ENCODE peak calls at places on chromosomes 11 and 22, in ten cellular contexts. One of them, this sample, is unnamed.

GRCh38 chr11:69343401-69344321 is 49.7 kb downstream of the MYEOV start:
- DNase-seq in esophagus squamous epithelium: no peak
- DNase-seq in tibial nerve: no peak
- DNase-seq in A549: no peak
- DNase-seq in aorta: no peak
- DNase-seq in dorsolateral prefrontal cortex: peak
- DNase-seq in Peyer's patch: no peak
- DNase-seq in fibroblast of lung: no peak
- DNase-seq in PC-3: no peak
- DNase-seq in small intestine: no peak
- DNase-seq in this sample: peak

GRCh38 chr11:128318856-128319474 is 268.4 kb downstream of the ETS1 start:
- DNase-seq in aorta: no peak
- DNase-seq in dorsolateral prefrontal cortex: no peak
- DNase-seq in tibial nerve: no peak
- DNase-seq in fibroblast of lung: peak
- DNase-seq in esophagus squamous epithelium: no peak
- DNase-seq in Peyer's patch: no peak
- DNase-seq in PC-3: no peak
- DNase-seq in A549: no peak
- DNase-seq in small intestine: peak
- DNase-seq in this sample: peak

GRCh38 chr22:20028855-20029549 is 8.1 kb downstream of the TANGO2 start:
- DNase-seq in fibroblast of lung: no peak
- DNase-seq in Peyer's patch: no peak
- DNase-seq in PC-3: no peak
- DNase-seq in dorsolateral prefrontal cortex: peak
- DNase-seq in small intestine: no peak
- DNase-seq in esophagus squamous epithelium: no peak
- DNase-seq in aorta: no peak
- DNase-seq in A549: no peak
- DNase-seq in tibial nerve: no peak
- DNase-seq in this sample: no peak

GRCh38 chr11:8080674-8081590 is at the start of gene TUB:
- DNase-seq in small intestine: no peak
- DNase-seq in PC-3: no peak
- DNase-seq in fibroblast of lung: peak
- DNase-seq in aorta: peak
- DNase-seq in Peyer's patch: no peak
- DNase-seq in esophagus squamous epithelium: no peak
- DNase-seq in tibial nerve: no peak
- DNase-seq in dorsolateral prefrontal cortex: peak
- DNase-seq in A549: peak
- DNase-seq in this sample: no peak

GRCh38 chr11:19460718-19461405 is 220.1 kb upstream of the E2F8 start:
- DNase-seq in Peyer's patch: no peak
- DNase-seq in small intestine: peak
- DNase-seq in esophagus squamous epithelium: no peak
- DNase-seq in fibroblast of lung: no peak
- DNase-seq in dorsolateral prefrontal cortex: peak
- DNase-seq in aorta: no peak
- DNase-seq in tibial nerve: peak
- DNase-seq in PC-3: no peak
- DNase-seq in A549: no peak
- DNase-seq in this sample: no peak

GRCh38 chr11:116357769-116358544 is 414.8 kb downstream of the BUD13 start:
- DNase-seq in tibial nerve: no peak
- DNase-seq in fibroblast of lung: peak
- DNase-seq in Peyer's patch: no peak
- DNase-seq in esophagus squamous epithelium: no peak
- DNase-seq in small intestine: peak
- DNase-seq in dorsolateral prefrontal cortex: no peak
- DNase-seq in A549: peak
- DNase-seq in PC-3: no peak
- DNase-seq in aorta: no peak
- DNase-seq in this sample: no peak

GRCh38 chr11:102577182-102577581 is 46.6 kb upstream of the MMP7 start:
- DNase-seq in small intestine: no peak
- DNase-seq in esophagus squamous epithelium: no peak
- DNase-seq in Peyer's patch: no peak
- DNase-seq in aorta: no peak
- DNase-seq in fibroblast of lung: peak
- DNase-seq in A549: no peak
- DNase-seq in dorsolateral prefrontal cortex: no peak
- DNase-seq in tibial nerve: no peak
- DNase-seq in PC-3: no peak
- DNase-seq in this sample: no peak

GRCh38 chr11:47564933-47565339 is 463 bp upstream of the PTPMT1 start:
- DNase-seq in esophagus squamous epithelium: no peak
- DNase-seq in A549: no peak
- DNase-seq in fibroblast of lung: no peak
- DNase-seq in tibial nerve: no peak
- DNase-seq in dorsolateral prefrontal cortex: no peak
- DNase-seq in Peyer's patch: no peak
- DNase-seq in small intestine: no peak
- DNase-seq in aorta: no peak
- DNase-seq in PC-3: no peak
- DNase-seq in this sample: no peak

GRCh38 chr11:126113515-126113957 is 50.9 kb upstream of the CDON start:
- DNase-seq in esophagus squamous epithelium: no peak
- DNase-seq in small intestine: peak
- DNase-seq in Peyer's patch: peak
- DNase-seq in A549: peak
- DNase-seq in dorsolateral prefrontal cortex: no peak
- DNase-seq in fibroblast of lung: peak
- DNase-seq in tibial nerve: peak
- DNase-seq in PC-3: peak
- DNase-seq in aorta: peak
- DNase-seq in this sample: no peak

GRCh38 chr11:1782026-1782696 is 18.4 kb upstream of the CTSD start:
- DNase-seq in fibroblast of lung: no peak
- DNase-seq in tibial nerve: no peak
- DNase-seq in dorsolateral prefrontal cortex: no peak
- DNase-seq in PC-3: no peak
- DNase-seq in aorta: no peak
- DNase-seq in Peyer's patch: peak
- DNase-seq in small intestine: no peak
- DNase-seq in esophagus squamous epithelium: no peak
- DNase-seq in A549: no peak
- DNase-seq in this sample: no peak

GRCh38 chr22:30351226-30351625 is 5.5 kb downstream of the SF3A1 start:
- DNase-seq in dorsolateral prefrontal cortex: no peak
- DNase-seq in PC-3: no peak
- DNase-seq in fibroblast of lung: no peak
- DNase-seq in A549: no peak
- DNase-seq in small intestine: no peak
- DNase-seq in aorta: no peak
- DNase-seq in esophagus squamous epithelium: no peak
- DNase-seq in tibial nerve: no peak
- DNase-seq in Peyer's patch: no peak
- DNase-seq in this sample: no peak
- H3K27ac ChIP-seq in dorsolateral prefrontal cortex: no peak
- H3K27ac ChIP-seq in PC-3: no peak
- H3K27ac ChIP-seq in fibroblast of lung: no peak
- H3K27ac ChIP-seq in A549: no peak
- H3K27ac ChIP-seq in small intestine: no peak
- H3K27ac ChIP-seq in aorta: no peak
- H3K27ac ChIP-seq in esophagus squamous epithelium: no peak
- H3K27ac ChIP-seq in tibial nerve: no peak
- H3K27ac ChIP-seq in Peyer's patch: no peak
- H3K27ac ChIP-seq in this sample: no peak

DNA sequence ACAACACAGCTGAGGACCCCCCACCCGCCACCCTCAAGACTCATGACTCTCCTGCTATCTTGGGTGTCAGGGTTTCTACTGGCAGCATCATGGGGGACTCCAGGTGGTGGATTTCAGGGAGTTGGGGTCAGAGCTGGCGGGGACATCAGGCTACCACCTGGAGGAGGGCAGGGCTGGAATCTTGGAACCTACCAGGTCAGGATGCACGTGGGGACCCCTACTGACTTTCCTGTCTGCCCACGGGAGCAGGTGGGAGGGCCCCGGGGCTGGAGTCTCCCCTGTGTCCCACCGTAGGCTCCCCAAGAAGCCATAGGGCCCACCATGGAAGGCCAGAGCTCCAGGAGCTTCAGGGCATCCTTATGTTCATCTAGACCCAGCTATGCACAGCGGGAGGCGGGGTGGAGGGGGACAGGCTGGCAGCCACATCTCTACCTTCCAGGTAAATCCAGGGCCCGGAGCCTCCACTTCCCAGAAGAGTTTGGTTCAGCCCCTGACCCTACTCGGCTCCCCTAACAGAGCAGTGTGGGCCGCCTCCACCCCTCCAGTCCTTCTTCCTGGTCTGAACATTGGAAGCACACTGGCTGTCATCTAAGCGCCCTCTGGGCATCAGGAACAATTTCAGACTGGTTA is 10.0 kb downstream of the SLC37A2 start:
- DNase-seq in fibroblast of lung: no peak
- DNase-seq in aorta: no peak
- DNase-seq in small intestine: no peak
- DNase-seq in esophagus squamous epithelium: no peak
- DNase-seq in Peyer's patch: no peak
- DNase-seq in A549: no peak
- DNase-seq in tibial nerve: no peak
- DNase-seq in dorsolateral prefrontal cortex: no peak
- DNase-seq in PC-3: no peak
- DNase-seq in this sample: no peak
- H3K27ac ChIP-seq in fibroblast of lung: no peak
- H3K27ac ChIP-seq in aorta: no peak
- H3K27ac ChIP-seq in small intestine: peak
- H3K27ac ChIP-seq in esophagus squamous epithelium: peak
- H3K27ac ChIP-seq in Peyer's patch: peak
- H3K27ac ChIP-seq in A549: no peak
- H3K27ac ChIP-seq in tibial nerve: peak
- H3K27ac ChIP-seq in dorsolateral prefrontal cortex: peak
- H3K27ac ChIP-seq in PC-3: no peak
- H3K27ac ChIP-seq in this sample: no peak

GRCh38 chr11:66685276-66686099 is 7.8 kb upstream of the RBM4B start:
- DNase-seq in aorta: peak
- DNase-seq in small intestine: no peak
- DNase-seq in A549: no peak
- DNase-seq in PC-3: no peak
- DNase-seq in tibial nerve: no peak
- DNase-seq in esophagus squamous epithelium: no peak
- DNase-seq in Peyer's patch: no peak
- DNase-seq in fibroblast of lung: no peak
- DNase-seq in dorsolateral prefrontal cortex: no peak
- DNase-seq in this sample: no peak
- H3K27ac ChIP-seq in aorta: no peak
- H3K27ac ChIP-seq in small intestine: no peak
- H3K27ac ChIP-seq in A549: no peak
- H3K27ac ChIP-seq in PC-3: no peak
- H3K27ac ChIP-seq in tibial nerve: no peak
- H3K27ac ChIP-seq in esophagus squamous epithelium: peak
- H3K27ac ChIP-seq in Peyer's patch: no peak
- H3K27ac ChIP-seq in fibroblast of lung: no peak
- H3K27ac ChIP-seq in dorsolateral prefrontal cortex: no peak
- H3K27ac ChIP-seq in this sample: no peak

GRCh38 chr11:45210846-45211245 is 64.4 kb downstream of the PRDM11 start:
- DNase-seq in dorsolateral prefrontal cortex: no peak
- DNase-seq in tibial nerve: no peak
- DNase-seq in esophagus squamous epithelium: no peak
- DNase-seq in A549: no peak
- DNase-seq in fibroblast of lung: no peak
- DNase-seq in aorta: no peak
- DNase-seq in Peyer's patch: no peak
- DNase-seq in PC-3: no peak
- DNase-seq in small intestine: no peak
- DNase-seq in this sample: no peak

GRCh38 chr11:45208135-45208534 is 61.7 kb downstream of the PRDM11 start:
- DNase-seq in Peyer's patch: no peak
- DNase-seq in small intestine: peak
- DNase-seq in PC-3: no peak
- DNase-seq in tibial nerve: no peak
- DNase-seq in dorsolateral prefrontal cortex: no peak
- DNase-seq in esophagus squamous epithelium: no peak
- DNase-seq in fibroblast of lung: no peak
- DNase-seq in A549: no peak
- DNase-seq in aorta: no peak
- DNase-seq in this sample: no peak

GRCh38 chr11:45209480-45209879 is 63.0 kb downstream of the PRDM11 start:
- DNase-seq in A549: no peak
- DNase-seq in esophagus squamous epithelium: no peak
- DNase-seq in aorta: no peak
- DNase-seq in fibroblast of lung: no peak
- DNase-seq in Peyer's patch: no peak
- DNase-seq in small intestine: no peak
- DNase-seq in tibial nerve: no peak
- DNase-seq in dorsolateral prefrontal cortex: no peak
- DNase-seq in PC-3: no peak
- DNase-seq in this sample: no peak

GRCh38 chr11:45209904-45210699 is 63.7 kb downstream of the PRDM11 start:
- DNase-seq in dorsolateral prefrontal cortex: peak
- DNase-seq in A549: no peak
- DNase-seq in esophagus squamous epithelium: no peak
- DNase-seq in PC-3: no peak
- DNase-seq in aorta: peak
- DNase-seq in fibroblast of lung: peak
- DNase-seq in tibial nerve: peak
- DNase-seq in small intestine: no peak
- DNase-seq in Peyer's patch: peak
- DNase-seq in this sample: peak

GRCh38 chr11:45209000-45209399 is 62.6 kb downstream of the PRDM11 start:
- DNase-seq in dorsolateral prefrontal cortex: no peak
- DNase-seq in Peyer's patch: no peak
- DNase-seq in fibroblast of lung: no peak
- DNase-seq in A549: no peak
- DNase-seq in PC-3: no peak
- DNase-seq in tibial nerve: no peak
- DNase-seq in small intestine: no peak
- DNase-seq in esophagus squamous epithelium: no peak
- DNase-seq in aorta: no peak
- DNase-seq in this sample: no peak
- H3K27ac ChIP-seq in dorsolateral prefrontal cortex: peak
- H3K27ac ChIP-seq in Peyer's patch: peak
- H3K27ac ChIP-seq in fibroblast of lung: no peak
- H3K27ac ChIP-seq in A549: no peak
- H3K27ac ChIP-seq in PC-3: no peak
- H3K27ac ChIP-seq in tibial nerve: peak
- H3K27ac ChIP-seq in small intestine: no peak
- H3K27ac ChIP-seq in esophagus squamous epithelium: peak
- H3K27ac ChIP-seq in aorta: peak
- H3K27ac ChIP-seq in this sample: peak

GRCh38 chr11:57502376-57502775 is 13.1 kb downstream of the SLC43A1 start:
- DNase-seq in aorta: no peak
- DNase-seq in Peyer's patch: no peak
- DNase-seq in fibroblast of lung: no peak
- DNase-seq in small intestine: no peak
- DNase-seq in PC-3: no peak
- DNase-seq in tibial nerve: no peak
- DNase-seq in A549: no peak
- DNase-seq in esophagus squamous epithelium: no peak
- DNase-seq in dorsolateral prefrontal cortex: no peak
- DNase-seq in this sample: no peak
- H3K27ac ChIP-seq in aorta: peak
- H3K27ac ChIP-seq in Peyer's patch: no peak
- H3K27ac ChIP-seq in fibroblast of lung: no peak
- H3K27ac ChIP-seq in small intestine: no peak
- H3K27ac ChIP-seq in PC-3: no peak
- H3K27ac ChIP-seq in tibial nerve: no peak
- H3K27ac ChIP-seq in A549: no peak
- H3K27ac ChIP-seq in esophagus squamous epithelium: no peak
- H3K27ac ChIP-seq in dorsolateral prefrontal cortex: no peak
- H3K27ac ChIP-seq in this sample: peak

GRCh38 chr11:3158131-3158591 is 6.9 kb downstream of the OSBPL5 start:
- DNase-seq in A549: no peak
- DNase-seq in PC-3: no peak
- DNase-seq in aorta: peak
- DNase-seq in dorsolateral prefrontal cortex: no peak
- DNase-seq in esophagus squamous epithelium: no peak
- DNase-seq in Peyer's patch: no peak
- DNase-seq in small intestine: no peak
- DNase-seq in tibial nerve: no peak
- DNase-seq in fibroblast of lung: no peak
- DNase-seq in this sample: no peak
- H3K27ac ChIP-seq in A549: no peak
- H3K27ac ChIP-seq in PC-3: no peak
- H3K27ac ChIP-seq in aorta: peak
- H3K27ac ChIP-seq in dorsolateral prefrontal cortex: no peak
- H3K27ac ChIP-seq in esophagus squamous epithelium: no peak
- H3K27ac ChIP-seq in Peyer's patch: peak
- H3K27ac ChIP-seq in small intestine: no peak
- H3K27ac ChIP-seq in tibial nerve: peak
- H3K27ac ChIP-seq in fibroblast of lung: no peak
- H3K27ac ChIP-seq in this sample: peak